ENCODE peak calls at places on chromosomes 13 and 19, in seven cellular contexts. P, Y, V, Q, L, M and O are unnamed samples.

GRCh38 chr19:10718205-10719196 is 622 bp downstream of the DNM2 start:
- DNase-seq in V (peak; percentile 29), Y (no peak), Q (no peak), L (peak; percentile 31), M (peak; percentile 74), P (peak; percentile 35), O (peak; percentile 67)

GRCh38 chr13:109655206-109655600 is 131.2 kb downstream of the IRS2 start:
- DNase-seq in Q (no peak), M (no peak), P (no peak), Y (no peak), V (no peak), L (peak; percentile 74), O (no peak)

GRCh38 chr13:20192470-20193141 is at the start of gene GJB2:
- DNase-seq in L (no peak), M (peak; percentile 38), Y (no peak), Q (no peak), V (no peak), P (no peak), O (no peak)

GRCh38 chr13:25973576-25973975 is 78.2 kb downstream of the SHISA2 start:
- DNase-seq in P (no peak), Y (no peak), L (no peak), M (no peak), Q (no peak), V (no peak), O (no peak)

GRCh38 chr19:41531438-41532311 is 44.3 kb upstream of the CEACAM21 start:
- DNase-seq in M (peak; percentile 89), V (peak; percentile 63), Q (peak; percentile 85), Y (no peak), P (peak; percentile 86), L (peak; percentile 92), O (peak; percentile 72)

GRCh38 chr19:15199652-15200574 is 882 bp downstream of the NOTCH3 start:
- DNase-seq in M (no peak), P (no peak), Y (no peak), Q (no peak), L (peak; percentile 31), V (no peak), O (no peak)

GRCh38 chr13:97191143-97191542 is 31.0 kb upstream of the MBNL2 start:
- DNase-seq in M (no peak), L (no peak), Y (no peak), P (no peak), V (no peak), Q (no peak), O (no peak)

GRCh38 chr19:56933014-56933705 is 92.6 kb upstream of the PEG3 start:
- DNase-seq in P (no peak), V (no peak), Q (no peak), Y (no peak), M (no peak), L (no peak), O (no peak)

GRCh38 chr13:32019612-32020233 is 11.9 kb upstream of the FRY start:
- DNase-seq in L (peak; percentile 88), V (peak; percentile 59), P (peak; percentile 63), M (peak; percentile 58), Q (peak; percentile 67), Y (peak; percentile 63), O (peak; percentile 62)

GRCh38 chr19:2616741-2617392 is 85.6 kb downstream of the GNG7 start:
- DNase-seq in Q (peak; percentile 60), M (peak; percentile 70), P (no peak), V (no peak), Y (no peak), L (no peak), O (no peak)

GRCh38 chr13:70938462-70938861 is 830.2 kb upstream of the KLHL1 start:
- DNase-seq in M (no peak), P (no peak), L (no peak), Q (no peak), Y (no peak), V (no peak), O (no peak)

GRCh38 chr19:4851551-4852290 is 15.7 kb downstream of the PLIN3 start:
- DNase-seq in Y (no peak), L (peak; percentile 55), Q (peak; percentile 70), V (peak; percentile 79), P (peak; percentile 56), M (peak; percentile 84), O (peak; percentile 87)

GRCh38 chr13:91894311-91894710 is 495.9 kb downstream of the GPC5 start:
- DNase-seq in Y (no peak), Q (no peak), M (no peak), V (no peak), L (peak; percentile 54), P (no peak), O (no peak)

GRCh38 chr13:113397606-113398425 is 33.9 kb upstream of the GRTP1 start:
- DNase-seq in Y (no peak), M (no peak), L (no peak), Q (no peak), V (no peak), P (no peak), O (no peak)

GRCh38 chr13:37923236-37923635 is 53.7 kb upstream of the TRPC4 start:
- DNase-seq in Q (no peak), L (no peak), Y (no peak), V (no peak), M (no peak), P (no peak), O (no peak)

GRCh38 chr13:105603283-105603682 is 932.2 kb downstream of the EFNB2 start:
- DNase-seq in Y (no peak), L (no peak), V (no peak), Q (no peak), M (no peak), P (peak; percentile 17), O (no peak)

GRCh38 chr19:27828781-27829275 is 1384.1 kb downstream of the UQCRFS1 start:
- DNase-seq in L (no peak), Y (no peak), P (no peak), Q (no peak), V (no peak), M (no peak), O (no peak)

GRCh38 chr19:42252365-42253244 is 2.3 kb downstream of the ERF start:
- DNase-seq in Q (no peak), M (peak; percentile 40), V (peak; percentile 73), L (peak; percentile 50), P (no peak), Y (no peak), O (no peak)

GRCh38 chr19:9981406-9982260 is 28.7 kb downstream of the COL5A3 start:
- DNase-seq in Q (no peak), V (no peak), P (peak; percentile 23), M (no peak), L (peak; percentile 11), Y (no peak), O (no peak)

GRCh38 chr19:6126335-6126974 is 9.0 kb upstream of the ACSBG2 start:
- DNase-seq in Q (no peak), V (no peak), Y (peak; percentile 23), M (peak; percentile 35), L (peak; percentile 83), P (peak; percentile 81), O (peak; percentile 63)
- TF ChIP-seq CTCF in Q (no peak), V (no peak), Y (peak; percentile 45), M (no peak), L (peak; percentile 47), P (peak; percentile 59), O (peak; percentile 54)

GRCh38 chr13:22369840-22370239 is 699.0 kb downstream of the FGF9 start:
- DNase-seq in Q (no peak), M (no peak), Y (no peak), P (no peak), L (no peak), V (no peak), O (no peak)
- TF ChIP-seq CTCF in Q (no peak), M (no peak), Y (no peak), P (no peak), L (no peak), V (no peak), O (no peak)

DNA sequence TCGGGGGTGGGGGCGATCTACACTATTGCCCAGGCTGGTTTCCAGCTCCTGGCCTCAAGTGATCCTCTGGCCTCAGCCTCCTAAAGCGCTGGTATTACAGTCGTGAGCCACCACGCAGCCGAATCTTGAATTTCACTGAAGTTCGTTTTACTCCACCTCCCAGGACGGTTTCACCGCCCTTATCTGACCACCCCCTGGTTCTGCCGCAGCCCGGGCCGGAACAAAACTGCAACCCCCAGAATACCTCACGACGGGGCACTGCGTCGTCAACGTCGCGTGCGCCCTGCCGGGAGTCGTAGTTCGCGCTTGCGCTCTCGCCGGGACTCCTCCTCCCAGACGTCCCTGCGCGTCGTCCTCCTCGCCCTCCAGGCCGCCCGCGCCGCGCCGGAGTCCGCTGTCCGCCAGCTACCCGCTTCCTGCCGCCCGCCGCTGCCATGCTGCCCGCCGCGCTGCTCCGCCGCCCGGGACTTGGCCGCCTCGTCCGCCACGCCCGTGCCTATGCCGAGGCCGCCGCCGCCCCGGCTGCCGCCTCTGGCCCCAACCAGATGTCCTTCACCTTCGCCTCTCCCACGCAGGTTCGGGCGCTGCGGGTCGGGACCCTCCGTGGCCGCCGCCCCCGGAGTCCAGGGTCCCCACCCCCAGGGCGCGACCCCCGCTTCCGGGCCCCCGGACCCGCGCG is at the start of gene ATP5F1D:
- DNase-seq in Y (peak; percentile 89), L (peak; percentile 97), P (peak; percentile 93), M (peak; percentile 94), Q (peak; percentile 86), V (peak; percentile 94), O (peak; percentile 96)
- TF ChIP-seq CTCF in Y (no peak), L (no peak), P (no peak), M (no peak), Q (peak; percentile 44), V (no peak), O (no peak)

DNA sequence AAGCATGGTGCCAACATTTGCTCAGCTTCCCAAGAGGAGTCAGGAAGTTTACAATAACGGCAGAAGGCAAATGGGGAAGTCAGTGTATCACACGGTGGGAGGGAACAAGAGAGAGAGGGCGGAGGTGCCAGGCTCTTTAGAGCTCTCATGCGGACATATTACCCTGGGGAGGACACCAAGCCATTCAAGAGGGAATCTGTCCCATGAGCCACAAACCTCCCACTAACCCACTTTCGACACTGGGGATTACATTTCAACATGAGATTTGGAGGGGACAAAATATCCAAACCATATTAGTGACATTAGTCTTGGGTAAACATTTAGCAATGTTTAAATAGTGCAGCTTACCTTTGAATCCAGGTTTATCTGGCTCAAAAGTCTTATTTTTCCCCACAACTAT is 69.9 kb downstream of the SLAIN1 start:
- DNase-seq in Y (no peak), L (no peak), Q (no peak), P (no peak), M (no peak), V (no peak), O (no peak)
- TF ChIP-seq CTCF in Y (no peak), L (no peak), Q (no peak), P (no peak), M (no peak), V (no peak), O (no peak)

GRCh38 chr13:99153219-99153618 is 47.4 kb upstream of the UBAC2 start:
- DNase-seq in Q (no peak), V (no peak), P (peak; percentile 38), L (peak; percentile 39), Y (no peak), M (no peak), O (no peak)
- TF ChIP-seq CTCF in Q (no peak), V (no peak), P (no peak), L (no peak), Y (no peak), M (no peak), O (no peak)

GRCh38 chr19:12885749-12886706 is 973 bp downstream of the KLF1 start:
- DNase-seq in L (no peak), P (no peak), M (no peak), Q (no peak), Y (no peak), V (no peak), O (no peak)
- TF ChIP-seq CTCF in L (no peak), P (no peak), M (peak; percentile 33), Q (no peak), Y (no peak), V (no peak), O (no peak)

GRCh38 chr13:43787998-43788397 is 1.2 kb upstream of the ENOX1 start:
- DNase-seq in V (peak; percentile 22), M (no peak), Y (no peak), Q (peak; percentile 16), P (peak; percentile 52), L (peak; percentile 69), O (peak; percentile 29)
- TF ChIP-seq CTCF in V (no peak), M (no peak), Y (peak; percentile 23), Q (peak; percentile 38), P (peak; percentile 33), L (peak; percentile 53), O (no peak)